ENCODE peak calls at places on chromosomes 1 and 21, in four cellular contexts. P is suprapubic skin, J is ovary, V is HFF-Myc. L is an unnamed sample.

GRCh38 chr1:234260578-234260977 is 112.7 kb upstream of the COA6 start:
- DNase-seq in V (no peak), J (no peak), P (no peak), L (no peak)

GRCh38 chr1:117902944-117903343 is 26.5 kb downstream of the GDAP2 start:
- DNase-seq in J (no peak), P (no peak), V (no peak), L (no peak)

GRCh38 chr1:156544592-156545102 is 27.7 kb downstream of the IQGAP3 start:
- DNase-seq in V (no peak), J (no peak), P (no peak), L (no peak)

GRCh38 chr1:52393174-52393573 is 11.0 kb downstream of the ORC1 start:
- DNase-seq in J (no peak), P (no peak), V (no peak), L (no peak)

GRCh38 chr1:193681422-193681821 is 495.0 kb upstream of the B3GALT2 start:
- DNase-seq in P (no peak), V (no peak), J (no peak), L (no peak)

GRCh38 chr1:68149907-68150306 is 82.4 kb downstream of the WLS start:
- DNase-seq in V (no peak), J (no peak), P (no peak), L (no peak)

GRCh38 chr1:108141604-108142003 is 58.5 kb downstream of the SLC25A24 start:
- DNase-seq in V (peak; percentile 12), P (no peak), J (no peak), L (no peak)

GRCh38 chr1:155940993-155941844 is at the start of gene RXFP4:
- DNase-seq in V (no peak), P (no peak), J (no peak), L (no peak)

GRCh38 chr1:169148472-169149252 is 42.2 kb downstream of the ATP1B1 start:
- DNase-seq in P (no peak), V (no peak), J (no peak), L (no peak)

GRCh38 chr1:91124989-91125417 is 103.2 kb upstream of the ZNF644 start:
- DNase-seq in V (no peak), P (no peak), J (no peak), L (no peak)

GRCh38 chr1:21290546-21290944 is 282 bp upstream of the ECE1 start:
- DNase-seq in P (no peak), V (no peak), J (no peak), L (no peak)

GRCh38 chr1:40379785-40380452 is 6.4 kb downstream of the SMAP2 start:
- DNase-seq in J (no peak), P (no peak), V (no peak), L (peak; percentile 52)

GRCh38 chr1:33329600-33330305 is 8.9 kb upstream of the A3GALT2 start:
- DNase-seq in P (peak; percentile 63), J (no peak), V (no peak), L (no peak)

GRCh38 chr1:192516776-192517297 is 58.7 kb upstream of the RGS1 start:
- DNase-seq in V (no peak), J (no peak), P (no peak), L (peak; percentile 46)

GRCh38 chr1:59271861-59272260 is 25.0 kb upstream of the FGGY start:
- DNase-seq in P (no peak), V (no peak), J (no peak), L (no peak)

GRCh38 chr1:198220428-198220827 is 63.6 kb downstream of the NEK7 start:
- DNase-seq in V (peak; percentile 5), J (no peak), P (no peak), L (peak; percentile 61)

GRCh38 chr1:43452789-43453441 is 816 bp downstream of the HYI start:
- DNase-seq in P (no peak), V (no peak), J (peak; percentile 55), L (peak; percentile 59)

GRCh38 chr1:226549937-226550670 is 1.5 kb downstream of the STUM start:
- DNase-seq in J (no peak), V (no peak), P (no peak), L (no peak)

GRCh38 chr1:109626682-109627408 is 7.2 kb downstream of the AMPD2 start:
- DNase-seq in J (no peak), V (no peak), P (no peak), L (no peak)

GRCh38 chr1:54250670-54251069 is 50.7 kb downstream of the MRPL37 start:
- DNase-seq in V (no peak), J (no peak), P (no peak), L (no peak)

GRCh38 chr1:61079898-61080336 is 2.4 kb upstream of the NFIA start:
- DNase-seq in P (peak; percentile 85), J (peak; percentile 91), V (peak; percentile 65), L (peak; percentile 32)

GRCh38 chr21:44550807-44551206 is 498 bp downstream of the KRTAP10-2 start:
- DNase-seq in V (no peak), J (no peak), P (no peak), L (no peak)

GRCh38 chr1:32240140-32240951 is 6.7 kb upstream of the FAM167B start:
- DNase-seq in J (peak; percentile 82), P (peak; percentile 86), V (no peak), L (no peak)

GRCh38 chr1:223720987-223721591 is 8.8 kb downstream of the CAPN2 start:
- DNase-seq in V (no peak), J (peak; percentile 65), P (no peak), L (peak; percentile 82)

GRCh38 chr1:24186993-24187790 is at the start of gene IFNLR1:
- DNase-seq in P (no peak), V (no peak), J (peak; percentile 69), L (no peak)

GRCh38 chr1:64917328-64917861 is 49.0 kb downstream of the JAK1 start:
- DNase-seq in J (peak; percentile 65), P (peak; percentile 85), V (peak; percentile 89), L (peak; percentile 99)

GRCh38 chr1:197921235-197922069 is 4.3 kb downstream of the LHX9 start:
- DNase-seq in V (no peak), J (no peak), P (no peak), L (no peak)

GRCh38 chr1:46735708-46736324 is 16.9 kb upstream of the EFCAB14 start:
- DNase-seq in P (no peak), J (no peak), V (peak; percentile 78), L (no peak)

GRCh38 chr1:192913683-192914082 is 104.8 kb downstream of the RGS2 start:
- DNase-seq in J (peak; percentile 54), V (no peak), P (no peak), L (no peak)

GRCh38 chr1:100941098-100941527 is 45.2 kb downstream of the SLC30A7 start:
- DNase-seq in J (no peak), V (no peak), P (no peak), L (no peak)

GRCh38 chr1:100943533-100943932 is 47.6 kb downstream of the SLC30A7 start:
- DNase-seq in V (no peak), P (no peak), J (no peak), L (no peak)

GRCh38 chr1:100942304-100943046 is 46.6 kb downstream of the SLC30A7 start:
- DNase-seq in P (no peak), V (no peak), J (no peak), L (no peak)

GRCh38 chr1:100936194-100936967 is 40.5 kb downstream of the SLC30A7 start:
- DNase-seq in J (no peak), P (no peak), V (no peak), L (no peak)

DNA sequence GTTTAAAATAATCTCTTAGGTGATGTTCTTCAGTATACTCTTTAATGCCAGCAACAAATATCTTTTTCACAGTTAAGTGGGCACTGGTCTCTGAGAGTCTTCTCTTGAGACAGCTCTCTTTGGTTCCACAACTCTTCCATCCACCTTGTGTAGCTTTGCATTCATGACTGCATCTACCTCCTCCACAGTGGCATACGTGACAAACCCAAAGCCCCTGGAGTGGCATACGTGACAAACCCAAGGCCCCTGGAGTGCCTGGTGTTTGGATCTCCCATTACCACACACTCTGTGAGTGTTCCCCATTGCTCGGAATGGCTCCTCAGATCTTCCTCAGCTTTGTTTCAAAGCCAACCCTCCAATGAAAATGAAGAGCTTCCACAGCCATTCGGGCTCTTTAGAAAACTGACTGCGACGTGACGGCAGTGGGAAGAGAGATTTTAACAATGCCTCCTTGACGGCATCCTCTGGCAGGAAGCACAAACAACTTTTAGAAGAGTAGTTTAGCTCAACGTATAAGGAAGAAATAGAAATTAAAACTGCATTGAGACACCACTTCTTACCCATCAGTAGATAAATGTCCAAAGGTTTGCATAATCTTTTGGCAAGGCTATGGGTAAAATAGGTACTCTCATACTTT is 45.8 kb downstream of the SLC30A7 start:
- DNase-seq in J (no peak), V (no peak), P (no peak), L (no peak)
- H3K4me3 ChIP-seq in J (no peak overlapping the region), V (no peak overlapping the region), P (no peak overlapping the region), L (no peak overlapping the region)

DNA sequence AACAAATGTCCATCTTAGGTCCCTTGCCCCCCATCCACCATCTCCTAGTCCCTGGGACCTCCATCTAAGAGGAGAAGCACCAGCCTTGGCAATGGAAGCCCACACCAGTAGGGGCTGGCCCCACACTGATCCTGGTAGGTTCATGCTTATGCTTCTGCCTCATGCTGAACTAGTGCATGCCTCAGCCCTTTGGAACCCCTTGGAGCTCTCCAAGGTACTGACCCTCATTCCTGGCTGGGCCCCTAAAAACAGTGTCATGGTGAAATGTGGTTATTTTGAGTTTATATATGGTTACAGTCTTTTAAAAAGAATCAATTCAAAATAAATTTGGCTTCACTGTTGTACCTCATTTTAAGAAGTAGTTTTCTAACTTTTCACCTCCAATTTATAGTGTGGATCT is 108.3 kb downstream of the HIVEP3 start:
- DNase-seq in V (peak; percentile 27), P (no peak), J (no peak), L (no peak)
- TF ChIP-seq CTCF in V (no peak), P (no peak), J (no peak), L (no peak)

GRCh38 chr1:244963231-244963826 is 99.0 kb upstream of the HNRNPU start:
- DNase-seq in P (no peak), V (no peak), J (no peak), L (no peak)
- H3K4me3 ChIP-seq in P (no peak overlapping the region), V (no peak overlapping the region), J (no peak overlapping the region), L (no peak overlapping the region)

GRCh38 chr1:44526295-44527073 is 121.4 kb downstream of the RNF220 start:
- DNase-seq in P (no peak), V (no peak), J (no peak), L (no peak)

GRCh38 chr1:44521378-44522080 is 116.5 kb downstream of the RNF220 start:
- DNase-seq in J (no peak), V (no peak), P (no peak), L (no peak)

GRCh38 chr1:44524180-44524579 is 119.1 kb downstream of the RNF220 start:
- DNase-seq in J (no peak), P (no peak), V (no peak), L (no peak)

GRCh38 chr1:44523747-44524146 is 118.7 kb downstream of the RNF220 start:
- DNase-seq in V (no peak), P (no peak), J (no peak), L (no peak)

DNA sequence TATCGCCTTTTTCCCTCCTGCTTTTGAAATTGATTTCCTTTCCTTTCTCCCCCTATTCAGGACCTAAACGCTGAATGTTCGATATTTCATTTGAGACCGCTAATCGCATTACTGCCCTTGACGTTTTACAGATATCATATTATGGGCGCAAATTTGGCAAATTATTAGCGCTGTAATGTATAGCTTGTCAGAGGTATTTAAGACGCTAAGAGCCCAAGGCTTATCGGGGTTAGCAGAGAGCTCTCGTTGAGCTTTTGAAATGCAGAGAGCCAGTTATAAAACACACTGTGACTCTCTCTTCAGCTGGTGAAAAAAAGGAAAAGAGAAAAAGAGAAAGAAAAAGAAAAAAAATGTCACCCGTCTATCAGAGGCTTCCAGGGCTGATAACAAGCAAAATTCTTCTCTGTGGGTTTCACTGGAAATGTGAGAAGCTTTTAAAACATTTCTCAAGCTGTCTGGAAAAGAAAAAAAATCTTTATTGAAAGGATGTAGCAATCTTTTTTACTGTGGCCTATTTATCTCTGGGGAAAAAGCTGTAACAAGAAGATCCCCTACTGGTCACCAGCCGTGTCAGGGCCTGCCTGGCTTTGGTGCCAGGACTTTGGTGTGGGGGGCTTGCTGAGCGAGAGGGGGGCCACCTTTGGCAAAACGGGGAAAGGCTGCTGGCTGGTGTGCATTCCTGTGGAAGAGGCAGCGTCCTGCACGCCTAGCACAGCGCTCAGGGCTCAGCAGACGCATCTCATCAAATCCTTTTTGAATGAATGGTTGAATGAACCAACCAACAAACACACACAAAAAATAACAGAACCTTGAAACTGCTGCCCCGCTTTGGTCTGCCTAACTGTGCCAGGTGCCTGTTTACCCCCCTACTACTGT is 119.8 kb downstream of the RNF220 start:
- DNase-seq in P (no peak), V (no peak), J (no peak), L (no peak)
- TF ChIP-seq CTCF in P (no peak), V (no peak), J (no peak), L (no peak)

L was measured in AG09309.